ENCODE peak calls at places on chromosomes 1 and 21, in seven cellular contexts. A, O, N, S, K, W and I are unnamed samples.
A peak's percentile ranks its signal among the peaks of the same experiment; 100 is the strongest.

GRCh38 chr1:226403522-226404034 is 4.3 kb downstream of the PARP1 start:
- DNase-seq in O (no peak), W (peak; percentile 6), A (no peak), K (peak; percentile 60), N (no peak), S (peak; percentile 79), I (no peak)

GRCh38 chr1:52970149-52970548 is 43.1 kb downstream of the SCP2 start:
- DNase-seq in K (peak; percentile 38), N (no peak), A (no peak), S (no peak), O (no peak), W (peak; percentile 16), I (no peak)

GRCh38 chr21:41614456-41615010 is 106.6 kb upstream of the TMPRSS2 start:
- DNase-seq in A (no peak), O (no peak), N (no peak), S (no peak), K (no peak), W (no peak), I (no peak)

GRCh38 chr1:209576798-209577197 is 6.7 kb upstream of the CAMK1G start:
- DNase-seq in N (peak; percentile 78), O (peak; percentile 63), K (peak; percentile 84), S (peak; percentile 80), W (peak; percentile 72), A (peak; percentile 51), I (peak; percentile 41)

GRCh38 chr1:64033667-64034215 is 169.7 kb upstream of the UBE2U start:
- DNase-seq in N (no peak), A (no peak), S (no peak), W (no peak), O (no peak), K (no peak), I (no peak)

GRCh38 chr1:88982055-88982454 is 10.4 kb downstream of the KYAT3 start:
- DNase-seq in O (no peak), W (no peak), K (no peak), A (no peak), S (no peak), N (no peak), I (no peak)

GRCh38 chr1:221089273-221089672 is 210.0 kb downstream of the HLX start:
- DNase-seq in W (peak; percentile 19), S (no peak), K (no peak), O (no peak), N (no peak), A (no peak), I (no peak)

GRCh38 chr1:243882276-243882675 is 32.2 kb upstream of the AKT3 start:
- DNase-seq in W (no peak), A (no peak), S (no peak), K (no peak), N (no peak), O (no peak), I (no peak)

GRCh38 chr1:98388431-98388830 is 273.1 kb upstream of the SNX7 start:
- DNase-seq in A (no peak), N (no peak), S (no peak), K (no peak), W (peak; percentile 91), O (no peak), I (no peak)

GRCh38 chr1:111736548-111737215 is 2.5 kb downstream of the INKA2 start:
- DNase-seq in K (no peak), S (no peak), W (peak; percentile 24), A (no peak), O (no peak), N (no peak), I (no peak)

GRCh38 chr1:150764617-150765090 is 924 bp downstream of the CTSS start:
- DNase-seq in S (no peak), N (no peak), W (peak; percentile 92), A (no peak), O (no peak), K (no peak), I (no peak)

GRCh38 chr1:214331827-214332423 is 51.0 kb downstream of the SMYD2 start:
- DNase-seq in S (peak; percentile 89), A (peak; percentile 48), W (peak; percentile 33), O (peak; percentile 35), K (peak; percentile 72), N (no peak), I (peak; percentile 56)

GRCh38 chr1:199336745-199337640 is 690.5 kb upstream of the NR5A2 start:
- DNase-seq in N (no peak), K (no peak), S (no peak), A (no peak), W (no peak), O (no peak), I (no peak)

GRCh38 chr1:228393268-228393699 is 13.4 kb downstream of the TRIM11 start:
- DNase-seq in K (no peak), N (no peak), W (peak; percentile 75), A (no peak), S (no peak), O (no peak), I (no peak)

GRCh38 chr1:230104395-230105244 is 37.6 kb downstream of the GALNT2 start:
- DNase-seq in A (peak; percentile 41), O (peak; percentile 98), K (no peak), S (no peak), N (peak; percentile 94), W (peak; percentile 96), I (peak; percentile 41)

GRCh38 chr1:16022393-16022792 is 557 bp downstream of the CLCNKA start:
- DNase-seq in S (no peak), N (no peak), A (no peak), O (no peak), W (no peak), K (no peak), I (no peak)

GRCh38 chr1:115492880-115493279 is 148.9 kb upstream of the VANGL1 start:
- DNase-seq in W (no peak), N (no peak), A (no peak), O (no peak), K (no peak), S (no peak), I (no peak)

GRCh38 chr21:29300547-29301138 is 1.9 kb downstream of the BACH1 start:
- DNase-seq in O (no peak), A (peak; percentile 27), N (no peak), S (no peak), W (no peak), K (no peak), I (no peak)

GRCh38 chr1:221829327-221830011 is 87.6 kb upstream of the DUSP10 start:
- DNase-seq in N (no peak), O (no peak), K (no peak), W (peak; percentile 93), S (no peak), A (no peak), I (no peak)

GRCh38 chr1:212645563-212646543 is 37.3 kb downstream of the ATF3 start:
- DNase-seq in O (no peak), A (no peak), W (no peak), N (no peak), S (no peak), K (no peak), I (no peak)

DNA sequence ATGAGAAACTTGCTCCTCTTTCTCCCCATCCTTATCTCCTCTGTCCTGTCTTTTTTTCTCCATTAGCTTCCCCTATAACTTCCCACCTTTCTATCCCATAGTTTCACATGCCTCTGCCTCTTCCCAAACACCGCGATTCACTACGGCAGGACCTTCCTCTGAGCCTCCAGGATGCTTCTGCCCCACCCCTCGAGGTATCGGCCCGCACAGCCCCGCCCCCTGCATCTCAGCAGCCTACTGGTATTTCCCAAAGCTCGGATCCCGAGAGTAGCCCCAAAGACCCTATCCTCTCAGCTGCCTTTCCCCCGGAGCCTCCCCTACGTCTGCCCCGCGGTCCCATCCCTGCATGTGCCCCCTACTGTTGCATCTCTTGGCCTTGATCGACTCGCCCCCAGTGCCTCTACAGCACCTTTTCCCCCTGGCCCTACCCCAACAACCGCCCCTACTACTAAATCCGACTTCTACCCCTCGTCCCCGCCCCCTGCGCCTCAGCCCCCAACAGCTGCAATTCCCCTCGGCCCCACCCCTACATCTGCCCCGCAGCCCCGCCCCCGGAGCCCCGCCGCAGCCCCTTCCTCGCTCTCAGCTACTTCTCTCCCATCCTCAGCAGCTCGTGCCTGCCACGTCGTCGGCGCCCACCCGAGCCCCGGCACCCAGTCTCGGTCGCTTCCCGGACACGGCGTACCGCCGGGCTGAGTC is 494 bp downstream of the PIAS3 start:
- DNase-seq in K (peak; percentile 83), S (peak; percentile 70), A (peak; percentile 41), N (peak; percentile 65), O (no peak), W (no peak), I (peak; percentile 42)
- TF ChIP-seq POLR2AphosphoS5 in K (no peak), S (no peak), A (no peak), N (no peak), O (no peak), W (no peak), I (no peak)

DNA sequence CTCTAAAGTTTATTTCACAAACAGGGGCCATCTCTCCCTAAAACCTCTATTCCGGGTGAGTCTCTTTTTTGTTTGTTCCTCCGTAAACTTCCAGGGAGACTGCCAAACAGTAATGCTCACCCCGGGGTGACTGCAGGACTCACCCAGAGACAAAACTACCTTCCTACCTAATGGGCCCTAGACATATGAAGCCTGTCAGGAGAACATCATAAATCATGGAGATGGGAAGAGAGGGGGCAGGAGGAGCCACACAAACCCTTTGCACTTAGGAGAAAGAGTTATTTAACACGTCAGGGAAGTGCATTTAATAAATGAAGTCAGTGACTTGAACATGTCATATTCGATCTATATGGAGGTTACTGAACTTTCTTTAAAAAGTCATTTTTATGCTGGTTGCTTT is 287.0 kb upstream of the USP25 start:
- DNase-seq in N (no peak), O (no peak), S (no peak), A (no peak), K (no peak), W (no peak), I (no peak)
- TF ChIP-seq POLR2AphosphoS5 in N (no peak), O (no peak), S (no peak), A (no peak), K (no peak), W (no peak), I (no peak)

GRCh38 chr1:93617670-93618488 is 63.8 kb downstream of the BCAR3 start:
- DNase-seq in N (no peak), S (no peak), W (no peak), K (no peak), O (no peak), A (no peak), I (no peak)
- TF ChIP-seq POLR2AphosphoS5 in N (no peak), S (no peak), W (no peak), K (no peak), O (no peak), A (no peak), I (no peak)

GRCh38 chr1:30757196-30757949 is at the start of gene LAPTM5:
- DNase-seq in N (no peak), S (no peak), A (no peak), W (peak; percentile 48), O (no peak), K (no peak), I (no peak)
- TF ChIP-seq POLR2AphosphoS5 in N (no peak), S (no peak), A (peak; percentile 78), W (no peak), O (no peak), K (no peak), I (peak; percentile 87)